ENCODE peak calls at places on chromosomes 6 and 20, in nine cellular contexts. One of them, this sample, is unnamed.

GRCh38 chr6:6842301-6842700 is 253.8 kb downstream of the LY86 start:
- DNase-seq in kidney epithelial cell: no peak
- DNase-seq in body of pancreas: no peak
- DNase-seq in caudate nucleus: no peak
- DNase-seq in HEK293T: no peak
- DNase-seq in left ventricle myocardium superior: no peak
- DNase-seq in adrenal gland: no peak
- DNase-seq in retina: no peak
- DNase-seq in stimulated activated CD8-positive, alpha-beta memory T cell treated with anti-CD3 and anti-CD28 coated beads, Interleukin-12 subunit alpha, Interleukin-12 subunit beta, amount 100 ng/mL, for 4 hours: no peak
- DNase-seq in this sample: no peak

GRCh38 chr20:32743237-32744112 is at the start of gene COMMD7:
- DNase-seq in stimulated activated CD8-positive, alpha-beta memory T cell treated with anti-CD3 and anti-CD28 coated beads, Interleukin-12 subunit alpha, Interleukin-12 subunit beta, amount 100 ng/mL, for 4 hours: peak
- DNase-seq in HEK293T: peak
- DNase-seq in body of pancreas: peak
- DNase-seq in adrenal gland: peak
- DNase-seq in caudate nucleus: peak
- DNase-seq in left ventricle myocardium superior: peak
- DNase-seq in retina: peak
- DNase-seq in kidney epithelial cell: no peak
- DNase-seq in this sample: peak

GRCh38 chr6:37696841-37697735 is 595 bp downstream of the MDGA1 start:
- DNase-seq in HEK293T: peak
- DNase-seq in body of pancreas: no peak
- DNase-seq in stimulated activated CD8-positive, alpha-beta memory T cell treated with anti-CD3 and anti-CD28 coated beads, Interleukin-12 subunit alpha, Interleukin-12 subunit beta, amount 100 ng/mL, for 4 hours: peak
- DNase-seq in caudate nucleus: no peak
- DNase-seq in kidney epithelial cell: no peak
- DNase-seq in adrenal gland: peak
- DNase-seq in left ventricle myocardium superior: peak
- DNase-seq in retina: peak
- DNase-seq in this sample: no peak

GRCh38 chr6:82270791-82271392 is 23.3 kb upstream of the IBTK start:
- DNase-seq in HEK293T: peak
- DNase-seq in stimulated activated CD8-positive, alpha-beta memory T cell treated with anti-CD3 and anti-CD28 coated beads, Interleukin-12 subunit alpha, Interleukin-12 subunit beta, amount 100 ng/mL, for 4 hours: no peak
- DNase-seq in left ventricle myocardium superior: no peak
- DNase-seq in adrenal gland: no peak
- DNase-seq in caudate nucleus: no peak
- DNase-seq in kidney epithelial cell: no peak
- DNase-seq in retina: peak
- DNase-seq in body of pancreas: no peak
- DNase-seq in this sample: no peak

GRCh38 chr6:13522639-13523038 is 35.2 kb upstream of the GFOD1 start:
- DNase-seq in kidney epithelial cell: no peak
- DNase-seq in caudate nucleus: no peak
- DNase-seq in left ventricle myocardium superior: no peak
- DNase-seq in body of pancreas: no peak
- DNase-seq in adrenal gland: no peak
- DNase-seq in HEK293T: no peak
- DNase-seq in stimulated activated CD8-positive, alpha-beta memory T cell treated with anti-CD3 and anti-CD28 coated beads, Interleukin-12 subunit alpha, Interleukin-12 subunit beta, amount 100 ng/mL, for 4 hours: no peak
- DNase-seq in retina: no peak
- DNase-seq in this sample: no peak

GRCh38 chr20:11101243-11101642 is 427.4 kb upstream of the JAG1 start:
- DNase-seq in HEK293T: no peak
- DNase-seq in kidney epithelial cell: no peak
- DNase-seq in caudate nucleus: no peak
- DNase-seq in retina: no peak
- DNase-seq in adrenal gland: no peak
- DNase-seq in body of pancreas: no peak
- DNase-seq in stimulated activated CD8-positive, alpha-beta memory T cell treated with anti-CD3 and anti-CD28 coated beads, Interleukin-12 subunit alpha, Interleukin-12 subunit beta, amount 100 ng/mL, for 4 hours: no peak
- DNase-seq in left ventricle myocardium superior: no peak
- DNase-seq in this sample: no peak

GRCh38 chr6:81772741-81773140 is 20.3 kb upstream of the TENT5A start:
- DNase-seq in body of pancreas: no peak
- DNase-seq in left ventricle myocardium superior: no peak
- DNase-seq in stimulated activated CD8-positive, alpha-beta memory T cell treated with anti-CD3 and anti-CD28 coated beads, Interleukin-12 subunit alpha, Interleukin-12 subunit beta, amount 100 ng/mL, for 4 hours: no peak
- DNase-seq in caudate nucleus: no peak
- DNase-seq in kidney epithelial cell: peak
- DNase-seq in HEK293T: no peak
- DNase-seq in adrenal gland: no peak
- DNase-seq in retina: no peak
- DNase-seq in this sample: no peak

GRCh38 chr6:7087491-7087979 is 20.2 kb upstream of the RREB1 start:
- DNase-seq in kidney epithelial cell: no peak
- DNase-seq in body of pancreas: no peak
- DNase-seq in adrenal gland: no peak
- DNase-seq in retina: no peak
- DNase-seq in HEK293T: peak
- DNase-seq in left ventricle myocardium superior: no peak
- DNase-seq in stimulated activated CD8-positive, alpha-beta memory T cell treated with anti-CD3 and anti-CD28 coated beads, Interleukin-12 subunit alpha, Interleukin-12 subunit beta, amount 100 ng/mL, for 4 hours: no peak
- DNase-seq in caudate nucleus: no peak
- DNase-seq in this sample: no peak

GRCh38 chr6:124389127-124389526 is 573.1 kb upstream of the RNF217 start:
- DNase-seq in caudate nucleus: no peak
- DNase-seq in adrenal gland: no peak
- DNase-seq in HEK293T: no peak
- DNase-seq in stimulated activated CD8-positive, alpha-beta memory T cell treated with anti-CD3 and anti-CD28 coated beads, Interleukin-12 subunit alpha, Interleukin-12 subunit beta, amount 100 ng/mL, for 4 hours: no peak
- DNase-seq in body of pancreas: no peak
- DNase-seq in left ventricle myocardium superior: no peak
- DNase-seq in kidney epithelial cell: no peak
- DNase-seq in retina: no peak
- DNase-seq in this sample: no peak

GRCh38 chr20:15179426-15180190 is 842.2 kb upstream of the FLRT3 start:
- DNase-seq in HEK293T: no peak
- DNase-seq in left ventricle myocardium superior: peak
- DNase-seq in adrenal gland: no peak
- DNase-seq in body of pancreas: no peak
- DNase-seq in kidney epithelial cell: no peak
- DNase-seq in retina: no peak
- DNase-seq in caudate nucleus: no peak
- DNase-seq in stimulated activated CD8-positive, alpha-beta memory T cell treated with anti-CD3 and anti-CD28 coated beads, Interleukin-12 subunit alpha, Interleukin-12 subunit beta, amount 100 ng/mL, for 4 hours: no peak
- DNase-seq in this sample: no peak

GRCh38 chr6:27616313-27617045 is 143.6 kb upstream of the ZNF184 start:
- DNase-seq in stimulated activated CD8-positive, alpha-beta memory T cell treated with anti-CD3 and anti-CD28 coated beads, Interleukin-12 subunit alpha, Interleukin-12 subunit beta, amount 100 ng/mL, for 4 hours: no peak
- DNase-seq in left ventricle myocardium superior: no peak
- DNase-seq in kidney epithelial cell: no peak
- DNase-seq in caudate nucleus: no peak
- DNase-seq in body of pancreas: no peak
- DNase-seq in adrenal gland: no peak
- DNase-seq in retina: no peak
- DNase-seq in HEK293T: no peak
- DNase-seq in this sample: no peak

GRCh38 chr6:16961577-16961976 is 140.3 kb upstream of the STMND1 start:
- DNase-seq in HEK293T: no peak
- DNase-seq in caudate nucleus: no peak
- DNase-seq in kidney epithelial cell: no peak
- DNase-seq in stimulated activated CD8-positive, alpha-beta memory T cell treated with anti-CD3 and anti-CD28 coated beads, Interleukin-12 subunit alpha, Interleukin-12 subunit beta, amount 100 ng/mL, for 4 hours: no peak
- DNase-seq in adrenal gland: no peak
- DNase-seq in body of pancreas: no peak
- DNase-seq in retina: no peak
- DNase-seq in left ventricle myocardium superior: no peak
- DNase-seq in this sample: no peak

GRCh38 chr20:6613280-6613861 is 154.1 kb upstream of the BMP2 start:
- DNase-seq in HEK293T: no peak
- DNase-seq in kidney epithelial cell: no peak
- DNase-seq in adrenal gland: no peak
- DNase-seq in body of pancreas: no peak
- DNase-seq in retina: no peak
- DNase-seq in left ventricle myocardium superior: no peak
- DNase-seq in caudate nucleus: no peak
- DNase-seq in stimulated activated CD8-positive, alpha-beta memory T cell treated with anti-CD3 and anti-CD28 coated beads, Interleukin-12 subunit alpha, Interleukin-12 subunit beta, amount 100 ng/mL, for 4 hours: no peak
- DNase-seq in this sample: no peak